ENCODE peak calls at places on chromosome 14, in nine cellular contexts. One of them, this sample, is unnamed.

GRCh38 chr14:102591372-102591943 is 991 bp upstream of the RCOR1 start:
- DNase-seq in foreskin fibroblast: peak
- DNase-seq in bronchial epithelial cell: no peak
- DNase-seq in esophagus squamous epithelium: no peak
- DNase-seq in osteoblast: peak
- DNase-seq in lower lobe of right lung: peak
- DNase-seq in fibroblast of the aortic adventitia: no peak
- DNase-seq in left ventricle myocardium inferior: peak
- DNase-seq in Caco-2: no peak
- DNase-seq in this sample: peak

GRCh38 chr14:76473381-76474263 is 97.7 kb downstream of the ESRRB start:
- DNase-seq in foreskin fibroblast: no peak
- DNase-seq in bronchial epithelial cell: peak
- DNase-seq in esophagus squamous epithelium: no peak
- DNase-seq in osteoblast: no peak
- DNase-seq in lower lobe of right lung: no peak
- DNase-seq in fibroblast of the aortic adventitia: peak
- DNase-seq in left ventricle myocardium inferior: peak
- DNase-seq in Caco-2: no peak
- DNase-seq in this sample: no peak

GRCh38 chr14:32358781-32359180 is 29.7 kb downstream of the AKAP6 start:
- DNase-seq in foreskin fibroblast: no peak
- DNase-seq in bronchial epithelial cell: no peak
- DNase-seq in esophagus squamous epithelium: no peak
- DNase-seq in osteoblast: no peak
- DNase-seq in lower lobe of right lung: no peak
- DNase-seq in fibroblast of the aortic adventitia: no peak
- DNase-seq in left ventricle myocardium inferior: no peak
- DNase-seq in Caco-2: no peak
- DNase-seq in this sample: no peak

GRCh38 chr14:21840765-21841164 is 167.1 kb upstream of the OR4E1 start:
- DNase-seq in foreskin fibroblast: no peak
- DNase-seq in bronchial epithelial cell: peak
- DNase-seq in esophagus squamous epithelium: no peak
- DNase-seq in osteoblast: no peak
- DNase-seq in lower lobe of right lung: no peak
- DNase-seq in fibroblast of the aortic adventitia: no peak
- DNase-seq in left ventricle myocardium inferior: no peak
- DNase-seq in Caco-2: no peak
- DNase-seq in this sample: no peak

GRCh38 chr14:77681196-77682157 is 26.3 kb downstream of the ALKBH1 start:
- DNase-seq in foreskin fibroblast: peak
- DNase-seq in bronchial epithelial cell: no peak
- DNase-seq in esophagus squamous epithelium: no peak
- DNase-seq in osteoblast: no peak
- DNase-seq in lower lobe of right lung: no peak
- DNase-seq in fibroblast of the aortic adventitia: peak
- DNase-seq in left ventricle myocardium inferior: no peak
- DNase-seq in Caco-2: peak
- DNase-seq in this sample: no peak

GRCh38 chr14:61561144-61561543 is 134.2 kb upstream of the HIF1A start:
- DNase-seq in foreskin fibroblast: peak
- DNase-seq in bronchial epithelial cell: peak
- DNase-seq in esophagus squamous epithelium: no peak
- DNase-seq in osteoblast: peak
- DNase-seq in lower lobe of right lung: no peak
- DNase-seq in fibroblast of the aortic adventitia: peak
- DNase-seq in left ventricle myocardium inferior: no peak
- DNase-seq in Caco-2: peak
- DNase-seq in this sample: no peak

GRCh38 chr14:70378687-70379086 is 19.2 kb upstream of the COX16 start:
- DNase-seq in foreskin fibroblast: no peak
- DNase-seq in bronchial epithelial cell: no peak
- DNase-seq in esophagus squamous epithelium: no peak
- DNase-seq in osteoblast: no peak
- DNase-seq in lower lobe of right lung: no peak
- DNase-seq in fibroblast of the aortic adventitia: no peak
- DNase-seq in left ventricle myocardium inferior: no peak
- DNase-seq in Caco-2: peak
- DNase-seq in this sample: no peak

GRCh38 chr14:24839617-24840203 is 205.7 kb upstream of the GZMB start:
- DNase-seq in foreskin fibroblast: no peak
- DNase-seq in bronchial epithelial cell: no peak
- DNase-seq in esophagus squamous epithelium: no peak
- DNase-seq in osteoblast: no peak
- DNase-seq in lower lobe of right lung: no peak
- DNase-seq in fibroblast of the aortic adventitia: no peak
- DNase-seq in left ventricle myocardium inferior: no peak
- DNase-seq in Caco-2: peak
- DNase-seq in this sample: no peak

GRCh38 chr14:104866451-104867370 is 1.6 kb downstream of the CEP170B start:
- DNase-seq in foreskin fibroblast: no peak
- DNase-seq in bronchial epithelial cell: no peak
- DNase-seq in esophagus squamous epithelium: no peak
- DNase-seq in osteoblast: peak
- DNase-seq in lower lobe of right lung: peak
- DNase-seq in fibroblast of the aortic adventitia: no peak
- DNase-seq in left ventricle myocardium inferior: peak
- DNase-seq in Caco-2: no peak
- DNase-seq in this sample: peak
- H3K4me3 ChIP-seq in foreskin fibroblast: peak
- H3K4me3 ChIP-seq in bronchial epithelial cell: peak
- H3K4me3 ChIP-seq in esophagus squamous epithelium: peak
- H3K4me3 ChIP-seq in osteoblast: peak
- H3K4me3 ChIP-seq in lower lobe of right lung: peak
- H3K4me3 ChIP-seq in fibroblast of the aortic adventitia: peak
- H3K4me3 ChIP-seq in left ventricle myocardium inferior: peak
- H3K4me3 ChIP-seq in Caco-2: peak
- H3K4me3 ChIP-seq in this sample: peak

GRCh38 chr14:92987713-92988510 is 65.0 kb downstream of the CHGA start:
- DNase-seq in foreskin fibroblast: peak
- DNase-seq in bronchial epithelial cell: no peak
- DNase-seq in esophagus squamous epithelium: no peak
- DNase-seq in osteoblast: peak
- DNase-seq in lower lobe of right lung: peak
- DNase-seq in fibroblast of the aortic adventitia: no peak
- DNase-seq in left ventricle myocardium inferior: no peak
- DNase-seq in Caco-2: no peak
- DNase-seq in this sample: no peak

GRCh38 chr14:92987148-92987570 is 64.2 kb downstream of the CHGA start:
- DNase-seq in foreskin fibroblast: no peak
- DNase-seq in bronchial epithelial cell: no peak
- DNase-seq in esophagus squamous epithelium: no peak
- DNase-seq in osteoblast: no peak
- DNase-seq in lower lobe of right lung: no peak
- DNase-seq in fibroblast of the aortic adventitia: no peak
- DNase-seq in left ventricle myocardium inferior: no peak
- DNase-seq in Caco-2: no peak
- DNase-seq in this sample: no peak

GRCh38 chr14:92990456-92991430 is 67.8 kb downstream of the CHGA start:
- DNase-seq in foreskin fibroblast: peak
- DNase-seq in bronchial epithelial cell: no peak
- DNase-seq in esophagus squamous epithelium: no peak
- DNase-seq in osteoblast: peak
- DNase-seq in lower lobe of right lung: peak
- DNase-seq in fibroblast of the aortic adventitia: no peak
- DNase-seq in left ventricle myocardium inferior: peak
- DNase-seq in Caco-2: no peak
- DNase-seq in this sample: no peak

GRCh38 chr14:92991536-92991935 is 68.6 kb downstream of the CHGA start:
- DNase-seq in foreskin fibroblast: no peak
- DNase-seq in bronchial epithelial cell: no peak
- DNase-seq in esophagus squamous epithelium: no peak
- DNase-seq in osteoblast: no peak
- DNase-seq in lower lobe of right lung: no peak
- DNase-seq in fibroblast of the aortic adventitia: no peak
- DNase-seq in left ventricle myocardium inferior: peak
- DNase-seq in Caco-2: no peak
- DNase-seq in this sample: no peak

DNA sequence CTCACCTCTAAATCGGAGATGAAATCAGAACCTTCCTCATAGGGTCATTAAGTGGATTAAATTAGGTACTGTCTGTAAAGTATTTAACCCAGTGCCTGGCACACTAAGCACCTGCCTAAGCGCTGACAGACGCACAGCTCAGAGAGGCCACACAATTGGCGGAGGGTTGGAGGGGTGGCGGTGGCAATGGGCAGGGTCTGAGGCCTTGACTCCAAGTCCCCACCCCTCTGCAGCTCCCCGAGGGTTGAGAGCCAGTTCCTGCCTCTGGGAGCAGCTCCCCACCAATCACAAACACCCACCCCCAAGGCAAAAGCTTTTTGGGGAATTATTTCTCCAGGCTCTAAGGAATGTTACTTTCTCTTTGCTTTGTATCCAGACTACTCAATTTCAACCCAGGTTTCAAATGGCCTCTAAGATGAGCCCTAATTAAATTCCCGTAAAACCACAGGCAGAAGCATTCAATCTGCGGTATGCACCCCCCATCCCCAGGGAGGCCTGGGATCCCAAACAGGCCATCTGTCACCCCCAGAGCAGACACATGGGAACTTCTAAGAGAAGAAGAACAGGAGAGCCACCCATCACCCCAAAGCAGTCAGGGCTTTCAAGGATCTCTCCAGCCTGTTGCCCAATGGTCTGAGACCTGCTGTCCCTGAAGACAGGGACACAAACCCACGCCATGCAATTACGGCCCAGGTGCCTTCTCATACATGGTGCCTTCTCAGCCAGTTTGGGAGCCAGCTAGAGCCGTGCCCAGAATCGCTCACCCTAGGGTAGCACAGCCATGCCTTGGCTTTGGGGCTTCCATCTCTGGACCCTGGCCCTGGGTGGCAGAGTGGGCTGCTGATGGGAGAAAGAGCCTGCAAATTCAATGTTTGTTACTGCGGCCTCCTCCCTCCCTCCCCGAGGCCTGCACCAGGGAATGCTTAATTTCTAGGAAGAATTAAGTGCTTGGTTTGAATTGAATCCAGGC is 66.1 kb downstream of the CHGA start:
- DNase-seq in foreskin fibroblast: no peak
- DNase-seq in bronchial epithelial cell: no peak
- DNase-seq in esophagus squamous epithelium: no peak
- DNase-seq in osteoblast: peak
- DNase-seq in lower lobe of right lung: peak
- DNase-seq in fibroblast of the aortic adventitia: no peak
- DNase-seq in left ventricle myocardium inferior: no peak
- DNase-seq in Caco-2: no peak
- DNase-seq in this sample: no peak
- H3K4me3 ChIP-seq in foreskin fibroblast: no peak
- H3K4me3 ChIP-seq in bronchial epithelial cell: no peak
- H3K4me3 ChIP-seq in esophagus squamous epithelium: no peak
- H3K4me3 ChIP-seq in osteoblast: no peak
- H3K4me3 ChIP-seq in lower lobe of right lung: no peak
- H3K4me3 ChIP-seq in fibroblast of the aortic adventitia: no peak
- H3K4me3 ChIP-seq in left ventricle myocardium inferior: no peak
- H3K4me3 ChIP-seq in Caco-2: no peak
- H3K4me3 ChIP-seq in this sample: no peak

GRCh38 chr14:101075025-101075800 is 171.7 kb upstream of the RTL1 start:
- DNase-seq in foreskin fibroblast: no peak
- DNase-seq in bronchial epithelial cell: no peak
- DNase-seq in esophagus squamous epithelium: no peak
- DNase-seq in osteoblast: no peak
- DNase-seq in lower lobe of right lung: no peak
- DNase-seq in fibroblast of the aortic adventitia: no peak
- DNase-seq in left ventricle myocardium inferior: no peak
- DNase-seq in Caco-2: no peak
- DNase-seq in this sample: no peak

GRCh38 chr14:101078105-101078891 is 174.8 kb upstream of the RTL1 start:
- DNase-seq in foreskin fibroblast: no peak
- DNase-seq in bronchial epithelial cell: no peak
- DNase-seq in esophagus squamous epithelium: no peak
- DNase-seq in osteoblast: peak
- DNase-seq in lower lobe of right lung: no peak
- DNase-seq in fibroblast of the aortic adventitia: no peak
- DNase-seq in left ventricle myocardium inferior: no peak
- DNase-seq in Caco-2: no peak
- DNase-seq in this sample: no peak

GRCh38 chr14:101075801-101076413 is 172.4 kb upstream of the RTL1 start:
- DNase-seq in foreskin fibroblast: no peak
- DNase-seq in bronchial epithelial cell: no peak
- DNase-seq in esophagus squamous epithelium: no peak
- DNase-seq in osteoblast: no peak
- DNase-seq in lower lobe of right lung: no peak
- DNase-seq in fibroblast of the aortic adventitia: no peak
- DNase-seq in left ventricle myocardium inferior: no peak
- DNase-seq in Caco-2: no peak
- DNase-seq in this sample: no peak

GRCh38 chr14:101077511-101078074 is 174.1 kb upstream of the RTL1 start:
- DNase-seq in foreskin fibroblast: peak
- DNase-seq in bronchial epithelial cell: no peak
- DNase-seq in esophagus squamous epithelium: no peak
- DNase-seq in osteoblast: peak
- DNase-seq in lower lobe of right lung: no peak
- DNase-seq in fibroblast of the aortic adventitia: no peak
- DNase-seq in left ventricle myocardium inferior: no peak
- DNase-seq in Caco-2: no peak
- DNase-seq in this sample: no peak

GRCh38 chr14:101076451-101077220 is 173.1 kb upstream of the RTL1 start:
- DNase-seq in foreskin fibroblast: no peak
- DNase-seq in bronchial epithelial cell: no peak
- DNase-seq in esophagus squamous epithelium: no peak
- DNase-seq in osteoblast: peak
- DNase-seq in lower lobe of right lung: no peak
- DNase-seq in fibroblast of the aortic adventitia: no peak
- DNase-seq in left ventricle myocardium inferior: no peak
- DNase-seq in Caco-2: no peak
- DNase-seq in this sample: no peak
- H3K4me3 ChIP-seq in foreskin fibroblast: no peak
- H3K4me3 ChIP-seq in bronchial epithelial cell: no peak
- H3K4me3 ChIP-seq in esophagus squamous epithelium: no peak
- H3K4me3 ChIP-seq in osteoblast: no peak
- H3K4me3 ChIP-seq in lower lobe of right lung: no peak
- H3K4me3 ChIP-seq in fibroblast of the aortic adventitia: no peak
- H3K4me3 ChIP-seq in left ventricle myocardium inferior: no peak
- H3K4me3 ChIP-seq in Caco-2: no peak
- H3K4me3 ChIP-seq in this sample: no peak

GRCh38 chr14:36167431-36167830 is 9.1 kb downstream of the PTCSC3 start:
- DNase-seq in foreskin fibroblast: no peak
- DNase-seq in bronchial epithelial cell: no peak
- DNase-seq in esophagus squamous epithelium: no peak
- DNase-seq in osteoblast: no peak
- DNase-seq in lower lobe of right lung: no peak
- DNase-seq in fibroblast of the aortic adventitia: no peak
- DNase-seq in left ventricle myocardium inferior: no peak
- DNase-seq in Caco-2: no peak
- DNase-seq in this sample: no peak

GRCh38 chr14:36161781-36162180 is 14.7 kb downstream of the PTCSC3 start:
- DNase-seq in foreskin fibroblast: no peak
- DNase-seq in bronchial epithelial cell: peak
- DNase-seq in esophagus squamous epithelium: no peak
- DNase-seq in osteoblast: no peak
- DNase-seq in lower lobe of right lung: no peak
- DNase-seq in fibroblast of the aortic adventitia: no peak
- DNase-seq in left ventricle myocardium inferior: no peak
- DNase-seq in Caco-2: no peak
- DNase-seq in this sample: peak

GRCh38 chr14:36163451-36163850 is 13.1 kb downstream of the PTCSC3 start:
- DNase-seq in foreskin fibroblast: no peak
- DNase-seq in bronchial epithelial cell: no peak
- DNase-seq in esophagus squamous epithelium: no peak
- DNase-seq in osteoblast: no peak
- DNase-seq in lower lobe of right lung: no peak
- DNase-seq in fibroblast of the aortic adventitia: no peak
- DNase-seq in left ventricle myocardium inferior: no peak
- DNase-seq in Caco-2: no peak
- DNase-seq in this sample: no peak

DNA sequence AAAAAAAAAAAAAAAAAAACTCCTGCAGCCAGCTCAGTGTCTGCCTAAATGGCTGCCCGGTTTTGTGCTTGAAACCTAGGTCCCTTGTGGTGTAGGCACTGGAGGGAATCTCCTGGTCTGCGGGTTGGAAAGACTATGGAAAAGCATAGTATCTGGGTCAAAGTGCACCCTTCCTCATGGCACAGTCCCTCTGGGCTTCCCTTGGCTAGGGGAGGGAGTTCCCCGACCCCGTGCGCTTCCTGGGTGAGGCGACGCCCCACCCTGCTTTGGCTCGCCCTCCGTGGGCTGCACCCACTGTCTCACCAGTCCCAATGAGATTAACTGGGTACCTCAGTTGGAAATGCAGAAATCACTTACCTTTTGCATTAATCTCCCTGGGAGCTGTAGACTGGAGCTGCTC is 14.3 kb downstream of the PTCSC3 start:
- DNase-seq in foreskin fibroblast: no peak
- DNase-seq in bronchial epithelial cell: no peak
- DNase-seq in esophagus squamous epithelium: no peak
- DNase-seq in osteoblast: no peak
- DNase-seq in lower lobe of right lung: no peak
- DNase-seq in fibroblast of the aortic adventitia: no peak
- DNase-seq in left ventricle myocardium inferior: no peak
- DNase-seq in Caco-2: no peak
- DNase-seq in this sample: peak
- H3K4me3 ChIP-seq in foreskin fibroblast: no peak
- H3K4me3 ChIP-seq in bronchial epithelial cell: no peak
- H3K4me3 ChIP-seq in esophagus squamous epithelium: no peak
- H3K4me3 ChIP-seq in osteoblast: no peak
- H3K4me3 ChIP-seq in lower lobe of right lung: no peak
- H3K4me3 ChIP-seq in fibroblast of the aortic adventitia: no peak
- H3K4me3 ChIP-seq in left ventricle myocardium inferior: no peak
- H3K4me3 ChIP-seq in Caco-2: peak
- H3K4me3 ChIP-seq in this sample: peak

This sample was measured in MG63.